ENCODE peak calls at places on chromosomes 5 and 9, in six cellular contexts. D is left lung, Z is testis, F is mesendoderm, T is WERI-Rb-1, X is neuronal stem cell. O is an unnamed sample.
A peak's percentile ranks its signal among the peaks of the same experiment; 100 is the strongest.

GRCh38 chr5:176739461-176740051 is 70.8 kb upstream of the UNC5A start:
- DNase-seq in D (peak; percentile 16), F (peak; percentile 63), T (no peak), Z (no peak), X (no peak), O (peak; percentile 79)

GRCh38 chr5:124713595-124713994 is 32.8 kb downstream of the ZNF608 start:
- DNase-seq in F (no peak), X (no peak), Z (no peak), D (no peak), T (no peak), O (no peak)

GRCh38 chr5:28961806-28962205 is 1923.4 kb upstream of the CDH9 start:
- DNase-seq in F (no peak), X (no peak), T (no peak), D (no peak), Z (no peak), O (no peak)

GRCh38 chr9:134165357-134166315 is 1.3 kb upstream of the RNU6ATAC start:
- DNase-seq in T (peak; percentile 45), Z (peak; percentile 43), D (no peak), X (no peak), F (peak; percentile 26), O (no peak)

GRCh38 chr5:155839251-155840037 is 487.5 kb upstream of the SGCD start:
- DNase-seq in T (peak; percentile 73), F (peak; percentile 70), X (no peak), Z (no peak), D (no peak), O (peak; percentile 15)

GRCh38 chr5:83133797-83134196 is 56.5 kb downstream of the XRCC4 start:
- DNase-seq in X (no peak), F (no peak), Z (peak; percentile 21), D (no peak), T (no peak), O (peak; percentile 2)

GRCh38 chr9:133664651-133665050 is 28.5 kb downstream of the DBH start:
- DNase-seq in Z (peak; percentile 39), X (no peak), T (no peak), F (no peak), D (no peak), O (no peak)

GRCh38 chr5:81718300-81718699 is 32.6 kb downstream of the SSBP2 start:
- DNase-seq in T (no peak), D (no peak), F (peak; percentile 65), X (no peak), Z (no peak), O (no peak)

GRCh38 chr9:98329281-98329680 is 73.8 kb upstream of the TBC1D2 start:
- DNase-seq in F (no peak), D (no peak), T (no peak), X (no peak), Z (no peak), O (no peak)

GRCh38 chr9:104279535-104280215 is 185.6 kb downstream of the SMC2 start:
- DNase-seq in Z (no peak), D (no peak), T (no peak), X (no peak), F (no peak), O (no peak)

GRCh38 chr9:83554278-83554677 is 16.1 kb upstream of the FRMD3 start:
- DNase-seq in T (no peak), D (no peak), F (no peak), Z (no peak), X (no peak), O (no peak)

GRCh38 chr5:105767265-105767664 is 1903.5 kb downstream of the EFNA5 start:
- DNase-seq in T (no peak), D (no peak), F (no peak), Z (no peak), X (no peak), O (no peak)

GRCh38 chr9:113352006-113352405 is 2.7 kb downstream of the BSPRY start:
- DNase-seq in D (no peak), F (no peak), Z (no peak), T (no peak), X (no peak), O (no peak)

GRCh38 chr5:145953202-145953601 is 16.8 kb downstream of the SH3RF2 start:
- DNase-seq in Z (peak; percentile 71), X (no peak), D (no peak), F (no peak), T (no peak), O (no peak)

GRCh38 chr9:18555105-18555883 is 81.3 kb downstream of the ADAMTSL1 start:
- DNase-seq in X (no peak), D (no peak), F (no peak), Z (no peak), T (no peak), O (no peak)

GRCh38 chr9:129495422-129496186 is 125.3 kb downstream of the C9orf50 start:
- DNase-seq in X (peak; percentile 85), F (peak; percentile 98), Z (peak; percentile 97), T (peak; percentile 98), D (peak; percentile 94), O (peak; percentile 100)

GRCh38 chr5:144297083-144297482 is 126.4 kb downstream of the KCTD16 start:
- DNase-seq in F (no peak), T (no peak), D (no peak), Z (no peak), X (no peak), O (no peak)

GRCh38 chr5:57316798-57317327 is 143.0 kb downstream of the GPBP1 start:
- DNase-seq in F (peak; percentile 40), D (no peak), T (no peak), Z (no peak), X (no peak), O (no peak)

GRCh38 chr9:98064623-98065392 is 8.3 kb downstream of the NANS start:
- DNase-seq in T (no peak), F (no peak), X (no peak), Z (peak; percentile 53), D (no peak), O (no peak)

GRCh38 chr9:68552700-68553099 is 12.0 kb upstream of the TMEM252 start:
- DNase-seq in T (no peak), F (no peak), X (no peak), D (no peak), Z (no peak), O (no peak)

GRCh38 chr5:1967716-1968115 is 85.0 kb upstream of the IRX4 start:
- DNase-seq in D (no peak), X (no peak), F (no peak), T (no peak), Z (no peak), O (no peak)

GRCh38 chr5:91851670-91852069 is 468.6 kb upstream of the ARRDC3 start:
- DNase-seq in T (no peak), X (no peak), Z (no peak), D (no peak), F (no peak), O (no peak)

GRCh38 chr9:131227112-131228058 is 48.9 kb downstream of the FAM78A start:
- DNase-seq in Z (peak; percentile 45), X (no peak), T (no peak), D (no peak), F (no peak), O (peak; percentile 44)

GRCh38 chr9:116087246-116087645 is 66.3 kb upstream of the PAPPA start:
- DNase-seq in X (no peak), Z (no peak), D (peak; percentile 64), F (peak; percentile 60), T (peak; percentile 61), O (no peak)

GRCh38 chr5:151082274-151082902 is 1.6 kb upstream of the TNIP1 start:
- DNase-seq in D (no peak), X (peak; percentile 17), F (peak; percentile 77), Z (no peak), T (peak; percentile 42), O (peak; percentile 85)

GRCh38 chr9:87479801-87480201 is 17.9 kb upstream of the DAPK1 start:
- DNase-seq in T (no peak), D (peak; percentile 70), X (no peak), F (no peak), Z (no peak), O (no peak)

DNA sequence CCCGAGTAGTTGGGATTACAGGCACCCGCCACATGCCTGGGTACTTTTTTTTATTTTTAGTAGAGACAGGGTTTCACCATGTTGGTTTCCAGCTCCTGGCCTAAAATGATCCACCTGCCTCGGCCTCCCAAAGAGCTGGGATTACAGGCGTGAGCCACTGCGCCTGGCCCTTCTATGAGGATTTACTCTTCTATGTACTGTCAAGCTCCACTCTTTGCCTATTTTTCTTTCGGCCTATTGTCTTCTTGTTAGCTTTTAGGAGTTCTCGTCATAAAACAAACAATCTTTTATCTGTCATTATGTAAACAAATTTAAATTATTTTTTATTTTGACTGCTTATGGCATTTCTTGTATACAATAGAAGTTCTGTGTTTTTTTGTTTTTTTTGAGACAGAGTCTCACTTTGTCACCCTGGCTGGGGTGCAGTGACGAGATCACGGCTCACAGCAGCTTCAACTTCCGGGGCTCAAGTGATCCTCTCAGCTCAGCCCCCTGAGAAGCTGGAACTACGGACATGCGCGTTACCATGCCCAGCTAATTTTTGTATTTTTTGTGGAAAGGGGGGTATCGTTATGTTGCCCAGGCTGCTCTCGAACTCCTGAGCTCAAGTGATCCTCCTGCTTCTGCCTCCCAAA is 29.4 kb downstream of the CSNK1A1 start:
- DNase-seq in Z (no peak), X (no peak), T (no peak), D (no peak), F (no peak), O (no peak)
- H3K36me3 ChIP-seq in Z (no peaks in the 10 kb centered on the region), X (peaks cover 89% of the 10 kb centered on the region), T (peaks cover 77% of the 10 kb centered on the region), D (peaks cover 47% of the 10 kb centered on the region), F (no peaks in the 10 kb centered on the region), O (peaks cover 5% of the 10 kb centered on the region)

GRCh38 chr5:37226377-37226776 is 22.8 kb downstream of the CPLANE1 start:
- DNase-seq in T (no peak), X (no peak), D (no peak), F (no peak), Z (no peak), O (no peak)
- H3K36me3 ChIP-seq in T (peaks cover 15% of the 10 kb centered on the region), X (peaks cover 67% of the 10 kb centered on the region), D (peaks cover 64% of the 10 kb centered on the region), F (no peaks in the 10 kb centered on the region), Z (peaks cover 3% of the 10 kb centered on the region), O (no peaks in the 10 kb centered on the region)

DNA sequence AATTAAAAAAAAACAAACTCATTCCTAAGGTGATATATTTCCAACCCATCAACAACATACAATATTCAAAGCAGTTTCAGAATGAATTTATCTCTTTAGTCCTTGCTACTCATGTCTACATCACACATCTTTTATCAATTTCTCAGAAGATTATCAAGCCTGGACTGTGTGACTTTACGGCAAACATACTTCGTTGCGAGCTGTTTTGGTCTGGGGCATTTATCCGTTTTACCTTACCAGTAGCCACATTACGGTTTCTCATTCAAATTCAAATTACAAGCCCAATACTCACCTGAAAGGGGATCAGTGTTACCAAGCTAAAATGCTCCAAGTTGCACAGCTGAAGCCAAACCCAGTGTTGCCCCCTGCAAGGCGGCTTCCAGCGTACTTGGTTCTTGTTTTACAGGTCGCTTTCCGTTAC is 1.9 kb downstream of the HNRNPH1 start:
- DNase-seq in F (no peak), D (peak; percentile 14), Z (no peak), X (no peak), T (no peak), O (peak; percentile 52)
- H3K36me3 ChIP-seq in F (peaks cover 17% of the 10 kb centered on the region), D (peaks cover 53% of the 10 kb centered on the region), Z (no peaks in the 10 kb centered on the region), X (peaks cover 61% of the 10 kb centered on the region), T (peaks cover 66% of the 10 kb centered on the region), O (peaks cover 45% of the 10 kb centered on the region)

GRCh38 chr5:10409504-10409903 is 32.2 kb upstream of the ROPN1L start:
- DNase-seq in T (no peak), X (no peak), Z (no peak), D (no peak), F (no peak), O (no peak)

GRCh38 chr5:10411336-10411735 is 30.3 kb upstream of the ROPN1L start:
- DNase-seq in F (no peak), T (no peak), X (no peak), Z (no peak), D (no peak), O (no peak)

GRCh38 chr5:10401499-10401898 is 40.2 kb upstream of the ROPN1L start:
- DNase-seq in D (no peak), F (no peak), X (no peak), T (no peak), Z (no peak), O (no peak)

GRCh38 chr5:10403829-10404228 is 37.9 kb upstream of the ROPN1L start:
- DNase-seq in T (no peak), F (no peak), D (no peak), X (no peak), Z (no peak), O (no peak)

GRCh38 chr5:10406636-10407035 is 35.0 kb upstream of the ROPN1L start:
- DNase-seq in X (no peak), D (no peak), Z (no peak), F (no peak), T (no peak), O (no peak)
- H3K36me3 ChIP-seq in X (peaks cover 100% of the 10 kb centered on the region), D (peaks cover 100% of the 10 kb centered on the region), Z (no peaks in the 10 kb centered on the region), F (peaks cover 10% of the 10 kb centered on the region), T (peaks cover 93% of the 10 kb centered on the region), O (peaks cover 20% of the 10 kb centered on the region)

O was measured in H7.